ENCODE peak calls at places on chromosomes 12 and 14, in five cellular contexts. I is transverse colon, E is GM23338, A is sigmoid colon, Y is HCT116. Z is an unnamed sample.

GRCh38 chr12:121804417-121805111 is 755 bp downstream of the SETD1B start:
- DNase-seq in Y (no peak), A (peak; percentile 74), I (no peak), E (no peak), Z (no peak)

GRCh38 chr12:21416611-21417121 is 20.8 kb upstream of the PYROXD1 start:
- DNase-seq in Y (no peak), A (no peak), E (no peak), I (no peak), Z (no peak)

GRCh38 chr12:65778268-65779090 is 45.8 kb upstream of the HMGA2 start:
- DNase-seq in E (no peak), Y (no peak), I (no peak), A (no peak), Z (no peak)

GRCh38 chr12:93653079-93653478 is 24.1 kb upstream of the CRADD start:
- DNase-seq in I (no peak), A (no peak), Y (no peak), E (no peak), Z (no peak)

GRCh38 chr12:27645671-27646070 is 50.6 kb upstream of the REP15 start:
- DNase-seq in I (no peak), E (no peak), A (no peak), Y (no peak), Z (no peak)

GRCh38 chr12:50765325-50765911 is 1.5 kb downstream of the ATF1 start:
- DNase-seq in I (peak; percentile 57), E (peak; percentile 71), A (no peak), Y (no peak), Z (no peak)

GRCh38 chr12:25985296-25985992 is 27.0 kb downstream of the RASSF8 start:
- DNase-seq in Y (no peak), I (no peak), E (no peak), A (no peak), Z (no peak)

GRCh38 chr12:46779879-46780278 is 45.9 kb downstream of the SLC38A4 start:
- DNase-seq in Y (no peak), A (no peak), E (no peak), I (no peak), Z (no peak)

GRCh38 chr12:64627781-64628180 is 17.5 kb downstream of the RASSF3 start:
- DNase-seq in I (no peak), Y (no peak), A (no peak), E (no peak), Z (no peak)

GRCh38 chr14:93937519-93937918 is 10.4 kb downstream of the FAM181A start:
- DNase-seq in A (no peak), Y (no peak), I (no peak), E (no peak), Z (no peak)

GRCh38 chr14:105879867-105880561 is 353.6 kb downstream of the TMEM121 start:
- DNase-seq in E (no peak), I (peak; percentile 3), A (peak; percentile 52), Y (no peak), Z (peak; percentile 41)

GRCh38 chr14:105878125-105878524 is 351.7 kb downstream of the TMEM121 start:
- DNase-seq in A (peak; percentile 39), E (no peak), Y (no peak), I (no peak), Z (peak; percentile 46)

GRCh38 chr14:105877645-105878044 is 351.3 kb downstream of the TMEM121 start:
- DNase-seq in Y (no peak), E (no peak), A (no peak), I (no peak), Z (no peak)

GRCh38 chr14:105879503-105879866 is 353.1 kb downstream of the TMEM121 start:
- DNase-seq in E (no peak), Y (no peak), A (peak; percentile 50), I (no peak), Z (peak; percentile 21)

DNA sequence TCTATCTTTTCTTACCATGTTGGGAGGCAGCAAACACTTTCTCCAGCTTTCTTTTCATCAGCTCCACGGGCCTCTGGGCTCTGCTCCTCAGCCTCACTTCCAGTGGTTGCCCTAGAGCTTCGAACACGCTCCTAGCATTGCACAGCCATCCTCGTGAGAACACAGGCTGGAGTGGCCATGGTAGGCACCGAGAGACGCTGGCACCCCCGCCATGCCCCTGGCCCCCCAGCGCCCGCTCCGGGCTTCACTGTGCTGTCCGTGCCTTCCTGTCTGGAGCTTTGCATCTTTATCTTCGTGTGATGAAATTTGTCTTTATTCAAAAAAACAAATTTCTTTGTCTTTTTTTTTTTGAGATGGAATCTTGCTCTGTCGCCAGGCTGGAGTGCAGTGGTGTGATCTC is 352.2 kb downstream of the TMEM121 start:
- DNase-seq in E (no peak), A (peak; percentile 42), Y (no peak), I (no peak), Z (peak; percentile 43)
- TF ChIP-seq POLR2AphosphoS5 in E (no peak), A (no peak), Y (no peak), I (no peak), Z (no peak)

GRCh38 chr12:89799316-89799715 is 90.7 kb upstream of the ATP2B1 start:
- DNase-seq in A (no peak), Y (no peak), I (no peak), E (no peak), Z (no peak)

GRCh38 chr12:89797436-89797835 is 88.8 kb upstream of the ATP2B1 start:
- DNase-seq in E (no peak), I (no peak), Y (no peak), A (no peak), Z (no peak)

GRCh38 chr12:89793946-89794345 is 85.3 kb upstream of the ATP2B1 start:
- DNase-seq in E (no peak), Y (no peak), I (no peak), A (no peak), Z (no peak)

GRCh38 chr12:89800435-89800834 is 91.8 kb upstream of the ATP2B1 start:
- DNase-seq in I (no peak), A (no peak), Y (no peak), E (no peak), Z (no peak)

GRCh38 chr12:89796798-89797382 is 88.3 kb upstream of the ATP2B1 start:
- DNase-seq in E (no peak), A (no peak), I (no peak), Y (no peak), Z (no peak)
- TF ChIP-seq CTCF in E (no peak), A (no peak), I (no peak), Y (no peak), Z (no peak)

GRCh38 chr14:91383439-91383838 is 34.2 kb downstream of the CCDC88C start:
- DNase-seq in Y (no peak), A (no peak), E (peak; percentile 84), I (no peak), Z (no peak)

GRCh38 chr14:91380610-91381371 is 36.8 kb downstream of the CCDC88C start:
- DNase-seq in I (peak; percentile 10), E (no peak), A (no peak), Y (no peak), Z (no peak)

GRCh38 chr14:91385227-91385626 is 32.4 kb downstream of the CCDC88C start:
- DNase-seq in E (no peak), I (no peak), A (no peak), Y (no peak), Z (no peak)

GRCh38 chr14:91381801-91382670 is 35.6 kb downstream of the CCDC88C start:
- DNase-seq in E (no peak), A (no peak), Y (no peak), I (no peak), Z (no peak)

GRCh38 chr14:91382712-91383111 is 34.9 kb downstream of the CCDC88C start:
- DNase-seq in A (no peak), Y (no peak), I (no peak), E (no peak), Z (no peak)
- TF ChIP-seq POLR2AphosphoS5 in A (no peak), Y (no peak), I (no peak), E (no peak), Z (no peak)

GRCh38 chr14:76456200-76456599 is 80.3 kb downstream of the ESRRB start:
- DNase-seq in E (peak; percentile 89), I (no peak), A (no peak), Y (peak; percentile 28), Z (no peak)
- TF ChIP-seq CTCF in E (peak; percentile 77), I (peak; percentile 37), A (peak; percentile 33), Y (peak; percentile 32), Z (no peak)

GRCh38 chr14:100676089-100676685 is 50.5 kb upstream of the DLK1 start:
- DNase-seq in E (no peak), I (peak; percentile 77), A (no peak), Y (no peak), Z (no peak)

GRCh38 chr14:100679170-100679569 is 47.5 kb upstream of the DLK1 start:
- DNase-seq in Y (no peak), I (no peak), E (no peak), A (no peak), Z (no peak)

GRCh38 chr14:100675664-100676063 is 51.0 kb upstream of the DLK1 start:
- DNase-seq in A (no peak), E (no peak), Y (no peak), I (no peak), Z (no peak)

GRCh38 chr14:100677925-100678765 is 48.5 kb upstream of the DLK1 start:
- DNase-seq in A (peak; percentile 83), Y (no peak), E (no peak), I (peak; percentile 53), Z (no peak)

DNA sequence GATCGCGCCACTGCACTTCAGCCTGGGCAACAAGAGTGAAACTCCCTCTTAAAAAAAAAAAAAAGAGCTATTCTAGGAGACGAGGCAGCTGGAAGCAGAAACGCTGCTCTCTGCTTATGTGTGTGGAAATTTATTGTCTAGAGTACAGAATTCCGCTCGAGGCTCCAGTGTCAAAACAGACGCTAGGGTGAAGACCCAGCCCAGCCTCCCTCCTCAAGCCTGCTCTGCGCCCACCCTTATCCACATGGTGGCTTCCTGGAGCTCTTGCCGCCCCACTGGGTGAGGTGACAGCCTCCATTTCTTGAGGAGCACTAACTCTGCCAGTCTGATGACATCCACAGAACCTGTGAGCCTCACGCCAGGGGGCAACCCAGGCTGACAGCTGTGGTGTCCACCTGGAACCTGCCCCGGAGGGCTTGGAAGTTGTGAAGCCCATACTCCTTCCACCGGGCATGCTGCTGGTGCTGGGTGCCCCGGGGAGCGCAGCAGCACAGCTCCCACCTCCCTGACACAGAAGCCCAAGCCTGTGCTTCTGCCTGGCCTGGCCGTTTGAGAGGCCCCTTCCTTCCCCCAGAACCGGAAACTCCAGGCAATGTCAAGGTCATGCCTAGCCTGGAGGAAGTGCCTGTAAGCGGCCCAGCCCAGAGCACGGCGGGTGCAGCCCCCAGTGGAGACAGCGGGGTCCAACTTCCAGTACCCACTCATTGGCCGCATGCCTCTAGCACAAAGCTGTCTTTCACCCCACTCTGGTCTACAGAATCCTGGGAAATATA is 49.4 kb upstream of the DLK1 start:
- DNase-seq in Y (no peak), A (peak; percentile 81), I (no peak), E (no peak), Z (no peak)
- TF ChIP-seq POLR2AphosphoS5 in Y (no peak), A (no peak), I (no peak), E (no peak), Z (no peak)

DNA sequence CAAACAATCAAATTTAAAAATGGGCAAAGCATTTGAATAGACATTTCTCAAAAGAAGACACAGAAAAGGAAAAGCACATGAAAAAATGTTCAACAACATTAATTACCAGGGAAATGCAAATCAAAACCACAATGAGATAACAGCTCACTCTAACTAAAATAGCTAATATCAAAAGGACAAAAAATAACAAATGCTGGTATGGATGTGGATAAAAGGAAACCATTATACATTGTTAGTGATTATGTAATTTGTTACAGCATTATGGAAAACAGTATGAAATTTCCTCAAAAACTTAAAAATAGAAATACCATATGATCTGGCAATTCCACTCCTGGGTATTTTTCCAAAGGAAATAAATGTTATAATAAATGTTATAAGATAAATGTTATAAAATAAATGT is 52.9 kb downstream of the DUSP6 start:
- DNase-seq in E (no peak), Y (no peak), I (no peak), A (no peak), Z (no peak)
- TF ChIP-seq CTCF in E (no peak), Y (no peak), I (no peak), A (no peak), Z (no peak)

Z was measured in suprapubic skin.